ENCODE peak calls at places on chromosomes 12 and 14, in eight cellular contexts. One of them, this sample, is unnamed.

GRCh38 chr12:120229071-120229582 is 28.2 kb upstream of the RPLP0 start:
- DNase-seq in putamen: no peak
- DNase-seq in GM10248: no peak
- DNase-seq in glutamatergic neuron: no peak
- DNase-seq in T-helper 17 cell: no peak
- DNase-seq in fibroblast of lung: no peak
- DNase-seq in fibroblast of the conjunctiva: no peak
- DNase-seq in astrocyte of the cerebellum: no peak
- DNase-seq in this sample: peak; percentile 75

GRCh38 chr12:1800646-1801284 is 19.6 kb upstream of the LRTM2 start:
- DNase-seq in putamen: no peak
- DNase-seq in GM10248: peak; percentile 79
- DNase-seq in glutamatergic neuron: peak; percentile 85
- DNase-seq in T-helper 17 cell: no peak
- DNase-seq in fibroblast of lung: peak; percentile 40
- DNase-seq in fibroblast of the conjunctiva: no peak
- DNase-seq in astrocyte of the cerebellum: no peak
- DNase-seq in this sample: peak; percentile 75

GRCh38 chr14:99413972-99414371 is 66.7 kb downstream of the SETD3 start:
- DNase-seq in putamen: no peak
- DNase-seq in GM10248: no peak
- DNase-seq in glutamatergic neuron: no peak
- DNase-seq in T-helper 17 cell: no peak
- DNase-seq in fibroblast of lung: no peak
- DNase-seq in fibroblast of the conjunctiva: no peak
- DNase-seq in astrocyte of the cerebellum: no peak
- DNase-seq in this sample: no peak

GRCh38 chr12:89390802-89391673 is 38.7 kb upstream of the DUSP6 start:
- DNase-seq in putamen: no peak
- DNase-seq in GM10248: no peak
- DNase-seq in glutamatergic neuron: no peak
- DNase-seq in T-helper 17 cell: no peak
- DNase-seq in fibroblast of lung: peak; percentile 47
- DNase-seq in fibroblast of the conjunctiva: no peak
- DNase-seq in astrocyte of the cerebellum: peak; percentile 28
- DNase-seq in this sample: peak; percentile 65

GRCh38 chr12:53564941-53565340 is 57.7 kb upstream of the NPFF start:
- DNase-seq in putamen: no peak
- DNase-seq in GM10248: no peak
- DNase-seq in glutamatergic neuron: no peak
- DNase-seq in T-helper 17 cell: no peak
- DNase-seq in fibroblast of lung: peak; percentile 25
- DNase-seq in fibroblast of the conjunctiva: no peak
- DNase-seq in astrocyte of the cerebellum: no peak
- DNase-seq in this sample: no peak

GRCh38 chr14:99574099-99574880 is 29.7 kb downstream of the CCDC85C start:
- DNase-seq in putamen: no peak
- DNase-seq in GM10248: no peak
- DNase-seq in glutamatergic neuron: peak; percentile 81
- DNase-seq in T-helper 17 cell: no peak
- DNase-seq in fibroblast of lung: peak; percentile 50
- DNase-seq in fibroblast of the conjunctiva: no peak
- DNase-seq in astrocyte of the cerebellum: no peak
- DNase-seq in this sample: no peak

GRCh38 chr12:76024942-76025600 is 6.5 kb downstream of the PHLDA1 start:
- DNase-seq in putamen: no peak
- DNase-seq in GM10248: no peak
- DNase-seq in glutamatergic neuron: no peak
- DNase-seq in T-helper 17 cell: no peak
- DNase-seq in fibroblast of lung: peak; percentile 94
- DNase-seq in fibroblast of the conjunctiva: peak; percentile 71
- DNase-seq in astrocyte of the cerebellum: peak; percentile 66
- DNase-seq in this sample: no peak

GRCh38 chr12:47729233-47729632 is 3.9 kb upstream of the ENDOU start:
- DNase-seq in putamen: no peak
- DNase-seq in GM10248: no peak
- DNase-seq in glutamatergic neuron: no peak
- DNase-seq in T-helper 17 cell: no peak
- DNase-seq in fibroblast of lung: peak; percentile 80
- DNase-seq in fibroblast of the conjunctiva: peak; percentile 17
- DNase-seq in astrocyte of the cerebellum: no peak
- DNase-seq in this sample: peak; percentile 24

GRCh38 chr14:81953419-81953818 is 419.8 kb upstream of the SEL1L start:
- DNase-seq in putamen: no peak
- DNase-seq in GM10248: no peak
- DNase-seq in glutamatergic neuron: no peak
- DNase-seq in T-helper 17 cell: no peak
- DNase-seq in fibroblast of lung: no peak
- DNase-seq in fibroblast of the conjunctiva: no peak
- DNase-seq in astrocyte of the cerebellum: no peak
- DNase-seq in this sample: no peak

GRCh38 chr12:108600702-108601007 is 2.8 kb upstream of the TMEM119 start:
- DNase-seq in putamen: no peak
- DNase-seq in GM10248: no peak
- DNase-seq in glutamatergic neuron: no peak
- DNase-seq in T-helper 17 cell: no peak
- DNase-seq in fibroblast of lung: no peak
- DNase-seq in fibroblast of the conjunctiva: no peak
- DNase-seq in astrocyte of the cerebellum: no peak
- DNase-seq in this sample: no peak

GRCh38 chr14:68444449-68445168 is 348.3 kb downstream of the ZFP36L1 start:
- DNase-seq in putamen: no peak
- DNase-seq in GM10248: no peak
- DNase-seq in glutamatergic neuron: no peak
- DNase-seq in T-helper 17 cell: no peak
- DNase-seq in fibroblast of lung: peak; percentile 64
- DNase-seq in fibroblast of the conjunctiva: no peak
- DNase-seq in astrocyte of the cerebellum: peak; percentile 81
- DNase-seq in this sample: no peak

GRCh38 chr14:103259801-103260628 is 74.0 kb upstream of the EIF5 start:
- DNase-seq in putamen: no peak
- DNase-seq in GM10248: no peak
- DNase-seq in glutamatergic neuron: no peak
- DNase-seq in T-helper 17 cell: no peak
- DNase-seq in fibroblast of lung: no peak
- DNase-seq in fibroblast of the conjunctiva: no peak
- DNase-seq in astrocyte of the cerebellum: no peak
- DNase-seq in this sample: no peak

GRCh38 chr12:79629561-79629960 is 61.2 kb downstream of the PAWR start:
- DNase-seq in putamen: no peak
- DNase-seq in GM10248: no peak
- DNase-seq in glutamatergic neuron: no peak
- DNase-seq in T-helper 17 cell: no peak
- DNase-seq in fibroblast of lung: no peak
- DNase-seq in fibroblast of the conjunctiva: no peak
- DNase-seq in astrocyte of the cerebellum: no peak
- DNase-seq in this sample: no peak

GRCh38 chr12:107402041-107403022 is 283.3 kb upstream of the PWP1 start:
- DNase-seq in putamen: no peak
- DNase-seq in GM10248: peak; percentile 45
- DNase-seq in glutamatergic neuron: peak; percentile 64
- DNase-seq in T-helper 17 cell: peak; percentile 41
- DNase-seq in fibroblast of lung: peak; percentile 56
- DNase-seq in fibroblast of the conjunctiva: peak; percentile 34
- DNase-seq in astrocyte of the cerebellum: peak; percentile 55
- DNase-seq in this sample: peak; percentile 32

GRCh38 chr12:93912086-93912733 is 235.0 kb downstream of the CRADD start:
- DNase-seq in putamen: no peak
- DNase-seq in GM10248: no peak
- DNase-seq in glutamatergic neuron: no peak
- DNase-seq in T-helper 17 cell: no peak
- DNase-seq in fibroblast of lung: no peak
- DNase-seq in fibroblast of the conjunctiva: no peak
- DNase-seq in astrocyte of the cerebellum: no peak
- DNase-seq in this sample: no peak

GRCh38 chr14:99644723-99645544 is at the start of gene HHIPL1:
- DNase-seq in putamen: no peak
- DNase-seq in GM10248: no peak
- DNase-seq in glutamatergic neuron: peak; percentile 53
- DNase-seq in T-helper 17 cell: no peak
- DNase-seq in fibroblast of lung: peak; percentile 33
- DNase-seq in fibroblast of the conjunctiva: no peak
- DNase-seq in astrocyte of the cerebellum: no peak
- DNase-seq in this sample: no peak

GRCh38 chr12:65998536-65999530 is 131.7 kb downstream of the LLPH start:
- DNase-seq in putamen: no peak
- DNase-seq in GM10248: no peak
- DNase-seq in glutamatergic neuron: no peak
- DNase-seq in T-helper 17 cell: no peak
- DNase-seq in fibroblast of lung: no peak
- DNase-seq in fibroblast of the conjunctiva: no peak
- DNase-seq in astrocyte of the cerebellum: no peak
- DNase-seq in this sample: no peak

GRCh38 chr12:90484130-90484529 is 470.8 kb downstream of the CCER1 start:
- DNase-seq in putamen: no peak
- DNase-seq in GM10248: no peak
- DNase-seq in glutamatergic neuron: no peak
- DNase-seq in T-helper 17 cell: no peak
- DNase-seq in fibroblast of lung: no peak
- DNase-seq in fibroblast of the conjunctiva: no peak
- DNase-seq in astrocyte of the cerebellum: no peak
- DNase-seq in this sample: no peak

GRCh38 chr14:85660243-85660922 is 130.4 kb downstream of the FLRT2 start:
- DNase-seq in putamen: no peak
- DNase-seq in GM10248: no peak
- DNase-seq in glutamatergic neuron: no peak
- DNase-seq in T-helper 17 cell: no peak
- DNase-seq in fibroblast of lung: peak; percentile 7
- DNase-seq in fibroblast of the conjunctiva: no peak
- DNase-seq in astrocyte of the cerebellum: no peak
- DNase-seq in this sample: no peak

GRCh38 chr12:10213168-10214130 is 772 bp downstream of the GABARAPL1 start:
- DNase-seq in putamen: peak; percentile 80
- DNase-seq in GM10248: peak; percentile 66
- DNase-seq in glutamatergic neuron: peak; percentile 65
- DNase-seq in T-helper 17 cell: peak; percentile 64
- DNase-seq in fibroblast of lung: peak; percentile 94
- DNase-seq in fibroblast of the conjunctiva: peak; percentile 68
- DNase-seq in astrocyte of the cerebellum: peak; percentile 81
- DNase-seq in this sample: peak; percentile 88

GRCh38 chr12:119068129-119068856 is 87.0 kb downstream of the SRRM4 start:
- DNase-seq in putamen: no peak
- DNase-seq in GM10248: no peak
- DNase-seq in glutamatergic neuron: no peak
- DNase-seq in T-helper 17 cell: no peak
- DNase-seq in fibroblast of lung: no peak
- DNase-seq in fibroblast of the conjunctiva: no peak
- DNase-seq in astrocyte of the cerebellum: no peak
- DNase-seq in this sample: no peak

GRCh38 chr14:56422703-56423213 is 156.8 kb upstream of the TMEM260 start:
- DNase-seq in putamen: peak; percentile 40
- DNase-seq in GM10248: peak; percentile 31
- DNase-seq in glutamatergic neuron: peak; percentile 35
- DNase-seq in T-helper 17 cell: no peak
- DNase-seq in fibroblast of lung: peak; percentile 87
- DNase-seq in fibroblast of the conjunctiva: peak; percentile 71
- DNase-seq in astrocyte of the cerebellum: peak; percentile 84
- DNase-seq in this sample: no peak

GRCh38 chr12:12070674-12071661 is at the start of gene BCL2L14:
- DNase-seq in putamen: no peak
- DNase-seq in GM10248: peak; percentile 58
- DNase-seq in glutamatergic neuron: no peak
- DNase-seq in T-helper 17 cell: peak; percentile 7
- DNase-seq in fibroblast of lung: no peak
- DNase-seq in fibroblast of the conjunctiva: no peak
- DNase-seq in astrocyte of the cerebellum: no peak
- DNase-seq in this sample: peak; percentile 66

GRCh38 chr12:129193263-129193871 is 340.1 kb downstream of the GLT1D1 start:
- DNase-seq in putamen: no peak
- DNase-seq in GM10248: no peak
- DNase-seq in glutamatergic neuron: peak; percentile 31
- DNase-seq in T-helper 17 cell: no peak
- DNase-seq in fibroblast of lung: no peak
- DNase-seq in fibroblast of the conjunctiva: no peak
- DNase-seq in astrocyte of the cerebellum: no peak
- DNase-seq in this sample: no peak

GRCh38 chr12:53427905-53428594 is 4.4 kb downstream of the AMHR2 start:
- DNase-seq in putamen: no peak
- DNase-seq in GM10248: no peak
- DNase-seq in glutamatergic neuron: no peak
- DNase-seq in T-helper 17 cell: no peak
- DNase-seq in fibroblast of lung: peak; percentile 61
- DNase-seq in fibroblast of the conjunctiva: peak; percentile 27
- DNase-seq in astrocyte of the cerebellum: no peak
- DNase-seq in this sample: peak; percentile 75

GRCh38 chr12:130787041-130787440 is 52.0 kb downstream of the STX2 start:
- DNase-seq in putamen: no peak
- DNase-seq in GM10248: no peak
- DNase-seq in glutamatergic neuron: no peak
- DNase-seq in T-helper 17 cell: no peak
- DNase-seq in fibroblast of lung: no peak
- DNase-seq in fibroblast of the conjunctiva: no peak
- DNase-seq in astrocyte of the cerebellum: no peak
- DNase-seq in this sample: no peak

GRCh38 chr14:61418749-61419148 is 97.4 kb downstream of the PRKCH start:
- DNase-seq in putamen: no peak
- DNase-seq in GM10248: no peak
- DNase-seq in glutamatergic neuron: no peak
- DNase-seq in T-helper 17 cell: no peak
- DNase-seq in fibroblast of lung: no peak
- DNase-seq in fibroblast of the conjunctiva: no peak
- DNase-seq in astrocyte of the cerebellum: peak; percentile 5
- DNase-seq in this sample: no peak